ENCODE peak calls at places on chromosomes 5 and 9, in six cellular contexts. J, I, K, V, W and E are unnamed samples.
A peak's percentile ranks its signal among the peaks of the same experiment; 100 is the strongest.

GRCh38 chr5:8864053-8864452 is 681.8 kb downstream of the SEMA5A start:
- DNase-seq in J (no peak), I (no peak), K (no peak), V (peak; percentile 28), W (no peak), E (no peak)

GRCh38 chr5:171600736-171601265 is 181.4 kb downstream of the FGF18 start:
- DNase-seq in J (no peak), I (no peak), K (no peak), V (peak; percentile 16), W (no peak), E (peak; percentile 56)

GRCh38 chr5:181242031-181242451 is 1.7 kb downstream of the RACK1 start:
- DNase-seq in J (no peak), I (no peak), K (no peak), V (no peak), W (no peak), E (no peak)

GRCh38 chr5:103120607-103121200 is 603 bp downstream of the PPIP5K2 start:
- DNase-seq in J (no peak), I (peak; percentile 21), K (no peak), V (peak; percentile 6), W (no peak), E (peak; percentile 22)

GRCh38 chr5:73042993-73043392 is 77.4 kb upstream of the TMEM171 start:
- DNase-seq in J (no peak), I (no peak), K (no peak), V (no peak), W (no peak), E (no peak)

GRCh38 chr9:26243722-26244121 is 565.5 kb upstream of the TUSC1 start:
- DNase-seq in J (no peak), I (no peak), K (no peak), V (peak; percentile 85), W (no peak), E (no peak)

GRCh38 chr5:16484081-16484480 is 18.5 kb upstream of the ZNF622 start:
- DNase-seq in J (no peak), I (no peak), K (no peak), V (no peak), W (no peak), E (no peak)

GRCh38 chr9:125681657-125682056 is 25.4 kb downstream of the MAPKAP1 start:
- DNase-seq in J (no peak), I (no peak), K (no peak), V (no peak), W (no peak), E (no peak)

GRCh38 chr5:145478651-145479050 is 356.5 kb downstream of the PRELID2 start:
- DNase-seq in J (no peak), I (no peak), K (no peak), V (peak; percentile 76), W (no peak), E (no peak)

GRCh38 chr9:35729700-35730485 is 2.1 kb downstream of the TLN1 start:
- DNase-seq in J (no peak), I (peak; percentile 53), K (no peak), V (peak; percentile 91), W (peak; percentile 42), E (peak; percentile 62)

GRCh38 chr5:33180900-33181299 is 259.9 kb upstream of the TARS1 start:
- DNase-seq in J (no peak), I (no peak), K (no peak), V (peak; percentile 70), W (no peak), E (no peak)

GRCh38 chr9:12056874-12057273 is 636.3 kb upstream of the TYRP1 start:
- DNase-seq in J (no peak), I (no peak), K (no peak), V (no peak), W (no peak), E (no peak)

GRCh38 chr5:113971454-113971853 is 390.4 kb upstream of the KCNN2 start:
- DNase-seq in J (no peak), I (no peak), K (no peak), V (no peak), W (no peak), E (no peak)

GRCh38 chr5:56356121-56356875 is 123.2 kb upstream of the ANKRD55 start:
- DNase-seq in J (no peak), I (no peak), K (no peak), V (peak; percentile 14), W (no peak), E (no peak)

GRCh38 chr5:8517461-8517860 is 648.5 kb downstream of the MTRR start:
- DNase-seq in J (no peak), I (no peak), K (no peak), V (peak; percentile 16), W (no peak), E (no peak)

GRCh38 chr5:17860660-17861315 is 226.5 kb downstream of the TAF11L14 start:
- DNase-seq in J (no peak), I (no peak), K (no peak), V (peak; percentile 32), W (no peak), E (no peak)

GRCh38 chr5:3024541-3024940 is 273.1 kb upstream of the IRX2 start:
- DNase-seq in J (no peak), I (no peak), K (no peak), V (no peak), W (no peak), E (no peak)

GRCh38 chr5:68872088-68872842 is 221.5 kb upstream of the SLC30A5 start:
- DNase-seq in J (no peak), I (no peak), K (no peak), V (no peak), W (no peak), E (peak; percentile 83)

GRCh38 chr5:77272206-77272605 is 61.7 kb downstream of the PDE8B start:
- DNase-seq in J (no peak), I (no peak), K (no peak), V (no peak), W (no peak), E (no peak)

GRCh38 chr9:68822596-68823165 is 117.6 kb downstream of the PIP5K1B start:
- DNase-seq in J (no peak), I (peak; percentile 13), K (peak; percentile 78), V (no peak), W (peak; percentile 62), E (no peak)

GRCh38 chr5:172113036-172113435 is 75.0 kb downstream of the STK10 start:
- DNase-seq in J (no peak), I (peak; percentile 53), K (no peak), V (no peak), W (no peak), E (no peak)

GRCh38 chr9:34558911-34559615 is 30.5 kb downstream of the CNTFR start:
- DNase-seq in J (no peak), I (no peak), K (no peak), V (no peak), W (no peak), E (no peak)

GRCh38 chr5:175656966-175657365 is 905 bp upstream of the HRH2 start:
- DNase-seq in J (no peak), I (no peak), K (no peak), V (no peak), W (no peak), E (no peak)

GRCh38 chr9:88571417-88571816 is 36.4 kb downstream of the NXNL2 start:
- DNase-seq in J (no peak), I (no peak), K (no peak), V (no peak), W (no peak), E (no peak)

GRCh38 chr9:4987996-4988421 is 2.9 kb downstream of the JAK2 start:
- DNase-seq in J (no peak), I (peak; percentile 22), K (peak; percentile 29), V (peak; percentile 66), W (peak; percentile 35), E (peak; percentile 59)

DNA sequence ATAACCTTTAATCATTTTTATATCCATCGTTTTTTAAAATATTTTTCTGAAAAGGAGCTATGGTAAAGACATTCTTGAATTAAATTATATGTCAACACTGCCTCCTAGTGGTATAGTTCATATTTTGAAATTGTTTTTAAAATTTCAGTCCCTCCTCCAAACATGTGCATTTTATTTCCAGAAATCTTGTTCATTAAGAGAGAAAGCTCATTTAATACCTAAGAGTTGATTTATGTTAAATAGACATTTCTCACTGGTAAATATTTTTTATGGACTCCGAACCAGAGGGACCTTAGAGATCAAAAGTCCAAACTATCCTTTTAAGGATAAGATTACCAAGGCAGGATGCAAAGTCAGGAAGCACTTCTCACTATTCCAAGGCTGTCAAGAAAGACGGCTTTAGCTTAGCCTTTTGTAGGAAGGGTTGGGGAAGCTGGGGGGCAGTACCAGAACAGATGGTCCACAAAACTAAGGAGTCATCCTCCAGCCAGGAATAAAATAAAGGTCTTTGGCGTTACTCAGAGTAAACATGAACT is 21.6 kb downstream of the BHMT start:
- DNase-seq in J (no peak), I (no peak), K (no peak), V (peak; percentile 61), W (no peak), E (no peak)
- H3K27ac ChIP-seq in J (peak overlapping the region; percentile 10), I (peak overlapping the region; percentile 78), K (peak overlapping the region; percentile 31), V (peak overlapping the region; percentile 44), W (peak overlapping the region; percentile 73), E (no peak overlapping the region)

GRCh38 chr9:122371851-122372250 is 1.0 kb downstream of the PTGS1 start:
- DNase-seq in J (no peak), I (no peak), K (no peak), V (no peak), W (no peak), E (no peak)
- H3K4me3 ChIP-seq in J (peak overlapping the region; percentile 64), I (peak overlapping the region; percentile 36), K (no peak overlapping the region), V (peak overlapping the region; percentile 81), W (peak overlapping the region; percentile 52), E (no peak overlapping the region)

GRCh38 chr9:114344692-114345091 is 15.0 kb downstream of the ORM2 start:
- DNase-seq in J (no peak), I (no peak), K (no peak), V (no peak), W (no peak), E (no peak)

GRCh38 chr9:114345493-114346065 is 15.9 kb downstream of the ORM2 start:
- DNase-seq in J (no peak), I (no peak), K (no peak), V (no peak), W (no peak), E (no peak)

GRCh38 chr9:114343471-114344187 is 14.0 kb downstream of the ORM2 start:
- DNase-seq in J (no peak), I (no peak), K (no peak), V (peak; percentile 72), W (no peak), E (no peak)

GRCh38 chr9:114342755-114343440 is 13.2 kb downstream of the ORM2 start:
- DNase-seq in J (no peak), I (no peak), K (no peak), V (no peak), W (no peak), E (no peak)

GRCh38 chr9:114344188-114344566 is 14.5 kb downstream of the ORM2 start:
- DNase-seq in J (no peak), I (no peak), K (no peak), V (no peak), W (no peak), E (no peak)
- TF ChIP-seq POLR2A in J (no peak), I (no peak), K (no peak), V (no peak), W (no peak), E (no peak)

GRCh38 chr9:79382468-79382867 is 189.3 kb upstream of the TLE4 start:
- DNase-seq in J (no peak), I (no peak), K (no peak), V (no peak), W (no peak), E (no peak)
- H3K27ac ChIP-seq in J (no peak overlapping the region), I (no peak overlapping the region), K (no peak overlapping the region), V (no peak overlapping the region), W (no peak overlapping the region), E (no peak overlapping the region)